ENCODE peak calls at places on chromosome 5, in six cellular contexts. H is activated T-cell treated with anti-CD3 and anti-CD28 coated beads, Interleukin-2, amount 50 U/mL, for 72 hours; M is astrocyte of the spinal cord; C is activated naive CD8-positive, alpha-beta T cell treated with anti-CD3 and anti-CD28 coated beads, Interleukin-2, amount 10 ng/mL, durations not matched to agents 7 days and 5 days; L is hypothalamus; A is HTR-8/SVneo. B is an unnamed sample.

GRCh38 chr5:59069438-59070079 is 486.7 kb downstream of the RAB3C start:
- DNase-seq in M (peak), A (peak), L (no peak), H (no peak), C (no peak), B (peak)

GRCh38 chr5:147882586-147883313 is 4.2 kb downstream of the SCGB3A2 start:
- DNase-seq in C (no peak), A (no peak), M (no peak), H (no peak), L (no peak), B (no peak)

GRCh38 chr5:129541648-129542251 is 81.7 kb downstream of the ADAMTS19 start:
- DNase-seq in C (no peak), M (peak), H (no peak), A (peak), L (no peak), B (no peak)

GRCh38 chr5:88829053-88829452 is 53.9 kb downstream of the MEF2C start:
- DNase-seq in A (no peak), L (no peak), M (no peak), C (no peak), H (no peak), B (peak)

GRCh38 chr5:79787448-79787847 is 97.8 kb downstream of the CMYA5 start:
- DNase-seq in L (no peak), M (no peak), A (no peak), C (no peak), H (no peak), B (no peak)

GRCh38 chr5:100496296-100496695 is 38.9 kb upstream of the FAM174A start:
- DNase-seq in A (no peak), H (no peak), L (no peak), C (no peak), M (peak), B (no peak)

GRCh38 chr5:9156282-9156681 is 389.6 kb downstream of the SEMA5A start:
- DNase-seq in L (peak), C (no peak), A (peak), H (no peak), M (peak), B (peak)

GRCh38 chr5:56480305-56481146 is 247.4 kb upstream of the ANKRD55 start:
- DNase-seq in C (peak), A (peak), H (no peak), M (peak), L (peak), B (peak)

GRCh38 chr5:173855162-173855994 is 32.8 kb upstream of the CPEB4 start:
- DNase-seq in A (no peak), C (no peak), H (no peak), M (no peak), L (no peak), B (no peak)

GRCh38 chr5:139394123-139394653 is 716 bp downstream of the PROB1 start:
- DNase-seq in L (no peak), H (peak), C (peak), A (no peak), M (no peak), B (no peak)

GRCh38 chr5:5103249-5103648 is 36.9 kb upstream of the ADAMTS16 start:
- DNase-seq in C (no peak), L (no peak), H (no peak), M (peak), A (no peak), B (peak)

GRCh38 chr5:127923804-127924570 is 159.6 kb upstream of the SLC12A2 start:
- DNase-seq in M (no peak), C (no peak), L (no peak), A (no peak), H (no peak), B (no peak)

GRCh38 chr5:83844320-83845068 is 123.8 kb upstream of the HAPLN1 start:
- DNase-seq in A (peak), C (peak), H (peak), L (no peak), M (peak), B (peak)

GRCh38 chr5:31638748-31639418 is at the start of gene PDZD2:
- DNase-seq in L (peak), A (peak), C (peak), H (peak), M (peak), B (peak)

GRCh38 chr5:31237159-31237558 is 43.7 kb downstream of the CDH6 start:
- DNase-seq in H (no peak), A (no peak), L (no peak), M (no peak), C (no peak), B (peak)

B was measured in RPMI7951.